ENCODE peak calls at places on chromosomes 12 and 14, in five cellular contexts. I, U, S, Y and C are unnamed samples.

GRCh38 chr12:117900561-117900960 is 68.2 kb downstream of the KSR2 start:
- DNase-seq in S (no peak), I (no peak), U (no peak), Y (no peak), C (no peak)

GRCh38 chr12:105289114-105289904 is 41.2 kb upstream of the C12orf75 start:
- DNase-seq in I (no peak), U (no peak), S (no peak), Y (no peak), C (no peak)

GRCh38 chr12:4212845-4213244 is 60.7 kb upstream of the CCND2 start:
- DNase-seq in Y (no peak), I (no peak), U (no peak), S (no peak), C (no peak)

GRCh38 chr12:92466391-92467305 is 236.1 kb upstream of the PLEKHG7 start:
- DNase-seq in I (no peak), Y (peak), S (no peak), U (no peak), C (no peak)

GRCh38 chr14:64708148-64709004 is 4.2 kb downstream of the PLEKHG3 start:
- DNase-seq in Y (peak), I (no peak), U (no peak), S (no peak), C (peak)

GRCh38 chr14:96630281-96630680 is 128.1 kb downstream of the PAPOLA start:
- DNase-seq in Y (no peak), S (no peak), I (no peak), U (no peak), C (no peak)

GRCh38 chr14:76371066-76371465 is 4.9 kb upstream of the ESRRB start:
- DNase-seq in S (no peak), U (peak), Y (no peak), I (no peak), C (no peak)

GRCh38 chr14:105021656-105022275 is 883 bp upstream of the CDCA4 start:
- DNase-seq in S (peak), U (peak), Y (no peak), I (peak), C (peak)

GRCh38 chr12:8987163-8987562 is 2.2 kb upstream of the KLRG1 start:
- DNase-seq in S (no peak), Y (no peak), U (no peak), I (no peak), C (no peak)

GRCh38 chr14:65164068-65164824 is 61.9 kb upstream of the MAX start:
- DNase-seq in U (no peak), S (no peak), I (peak), Y (peak), C (no peak)

GRCh38 chr14:105591052-105591451 is 64.7 kb downstream of the TMEM121 start:
- DNase-seq in S (no peak), U (no peak), Y (no peak), I (no peak), C (no peak)